ENCODE peak calls at places on chromosomes 16 and 17, in five cellular contexts. H is A549, Q is GM12878, N is K562, F is HepG2. G is an unnamed sample.

GRCh38 chr17:8894673-8895578 is 27.5 kb upstream of the PIK3R6 start:
- DNase-seq in F (peak; percentile 52), H (peak; percentile 78), N (peak; percentile 64), Q (peak; percentile 65), G (peak; percentile 79)

GRCh38 chr16:46691720-46692119 is 2.3 kb downstream of the ORC6 start:
- DNase-seq in H (no peak), N (no peak), Q (no peak), F (no peak), G (no peak)

GRCh38 chr17:46020998-46021397 is 21.9 kb downstream of the STH start:
- DNase-seq in F (no peak), H (no peak), Q (no peak), N (no peak), G (peak; percentile 40)

GRCh38 chr17:12955521-12955920 is 62.3 kb downstream of the ELAC2 start:
- DNase-seq in N (no peak), H (no peak), Q (no peak), F (no peak), G (no peak)

GRCh38 chr17:77153487-77153886 is 12.7 kb downstream of the SEC14L1 start:
- DNase-seq in H (no peak), N (no peak), Q (no peak), F (no peak), G (no peak)

GRCh38 chr17:17350491-17351355 is 47.5 kb downstream of the NT5M start:
- DNase-seq in Q (no peak), N (no peak), H (no peak), F (no peak), G (peak; percentile 79)

GRCh38 chr16:46830417-46830901 is 521 bp downstream of the C16orf87 start:
- DNase-seq in H (peak; percentile 16), F (no peak), N (no peak), Q (no peak), G (peak; percentile 44)

GRCh38 chr17:80287806-80288579 is 27.3 kb downstream of the RNF213 start:
- DNase-seq in N (no peak), F (no peak), Q (no peak), H (no peak), G (no peak)

GRCh38 chr16:53147500-53148065 is 92.8 kb downstream of the CHD9 start:
- DNase-seq in N (no peak), F (no peak), Q (no peak), H (no peak), G (no peak)

GRCh38 chr16:13176711-13177110 is 275.3 kb downstream of the SHISA9 start:
- DNase-seq in F (no peak), Q (no peak), H (no peak), N (no peak), G (no peak)

GRCh38 chr16:87570938-87571867 is 31.1 kb upstream of the JPH3 start:
- DNase-seq in F (peak; percentile 59), N (peak; percentile 61), H (peak; percentile 76), Q (no peak), G (peak; percentile 89)

GRCh38 chr16:25141648-25142047 is 30.1 kb downstream of the LCMT1 start:
- DNase-seq in Q (no peak), N (no peak), H (no peak), F (no peak), G (no peak)

GRCh38 chr17:45391918-45392317 is 40.8 kb downstream of the ARHGAP27 start:
- DNase-seq in F (no peak), H (no peak), N (no peak), Q (no peak), G (no peak)

GRCh38 chr16:56237451-56237930 is 46.2 kb downstream of the GNAO1 start:
- DNase-seq in Q (no peak), F (no peak), H (no peak), N (no peak), G (no peak)

GRCh38 chr17:39001703-39002637 is 34.8 kb upstream of the FBXO47 start:
- DNase-seq in H (peak; percentile 33), N (peak; percentile 62), Q (no peak), F (no peak), G (peak; percentile 46)

GRCh38 chr17:3944485-3945388 is 19.5 kb downstream of the ATP2A3 start:
- DNase-seq in H (peak; percentile 36), F (no peak), Q (no peak), N (peak; percentile 95), G (peak; percentile 93)

GRCh38 chr16:84768061-84768797 is 51.6 kb upstream of the CRISPLD2 start:
- DNase-seq in N (no peak), H (no peak), Q (no peak), F (no peak), G (no peak)

GRCh38 chr17:42894283-42895184 is 6.1 kb upstream of the G6PC1 start:
- DNase-seq in H (no peak), F (peak; percentile 79), N (no peak), Q (no peak), G (no peak)

GRCh38 chr17:35660902-35661301 is 70.5 kb upstream of the RASL10B start:
- DNase-seq in Q (no peak), N (no peak), H (no peak), F (no peak), G (no peak)

DNA sequence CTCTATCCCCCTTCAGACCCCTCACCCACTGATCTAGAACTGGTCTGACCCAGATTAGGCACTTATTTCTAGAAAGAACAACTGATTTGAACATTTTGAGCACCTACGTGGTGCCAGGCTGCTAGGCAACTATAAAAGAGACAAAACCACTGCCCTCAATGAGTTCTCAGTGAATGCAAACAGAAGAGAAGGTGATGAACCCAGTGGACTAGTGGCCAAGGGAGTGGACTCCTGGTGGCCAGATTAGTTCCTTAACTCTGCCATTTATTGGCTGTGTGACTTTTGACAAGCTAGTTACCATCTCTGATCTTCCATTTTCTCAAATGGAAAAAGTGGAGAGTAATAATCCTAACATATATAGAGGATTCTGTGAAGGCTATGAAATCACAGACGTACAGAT is 259.1 kb upstream of the SALL1 start:
- DNase-seq in H (no peak), Q (no peak), N (no peak), F (no peak), G (no peak)
- H3K4me1 ChIP-seq in H (peaks cover 23% of the 10 kb centered on the region), Q (no peaks in the 10 kb centered on the region), N (no peaks in the 10 kb centered on the region), F (peaks cover 11% of the 10 kb centered on the region), G (peaks cover 15% of the 10 kb centered on the region)

GRCh38 chr17:65864409-65864808 is 303.0 kb upstream of the AXIN2 start:
- DNase-seq in H (no peak), N (no peak), Q (no peak), F (no peak), G (peak; percentile 4)

GRCh38 chr17:65865715-65866425 is 304.4 kb upstream of the AXIN2 start:
- DNase-seq in F (no peak), Q (no peak), N (no peak), H (no peak), G (no peak)

GRCh38 chr17:65867014-65867413 is 305.6 kb upstream of the AXIN2 start:
- DNase-seq in F (no peak), N (no peak), Q (no peak), H (no peak), G (no peak)

GRCh38 chr17:65868881-65869280 is 307.4 kb upstream of the AXIN2 start:
- DNase-seq in F (no peak), N (no peak), Q (no peak), H (no peak), G (no peak)
- TF ChIP-seq JUNB in F (no peak), N (no peak), Q (no peak), H (no peak), G (no peak)

DNA sequence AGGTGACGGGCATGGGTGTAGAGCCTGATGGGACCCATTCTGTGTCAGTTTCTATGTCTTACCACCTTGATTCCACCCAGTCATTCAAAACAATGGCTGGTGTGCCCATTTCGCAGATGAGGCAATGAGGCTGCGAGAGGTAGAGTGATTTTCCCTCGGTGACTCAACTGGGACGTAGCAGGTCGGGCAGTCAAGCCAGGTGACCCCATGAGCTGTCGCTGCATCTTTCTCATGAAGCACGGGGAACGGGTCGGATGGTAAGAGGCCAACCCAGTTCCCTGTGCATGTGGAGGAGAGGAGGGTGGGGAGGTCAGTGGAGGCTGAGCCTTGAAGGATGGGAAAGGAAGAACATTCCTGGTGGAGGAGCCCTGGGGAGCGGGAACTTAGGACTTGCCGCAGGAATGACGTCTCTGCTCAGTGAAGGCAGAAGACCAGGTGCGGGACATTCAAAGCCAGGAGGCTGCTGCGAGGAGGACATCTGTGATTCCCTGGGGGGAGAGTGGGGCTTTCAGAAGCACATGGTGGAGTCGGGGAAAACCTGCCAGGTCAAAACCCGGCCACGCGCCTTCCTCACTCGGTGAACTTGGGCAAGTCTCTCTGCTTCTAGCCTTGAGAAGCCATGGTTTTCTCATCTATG is 1.1 kb downstream of the IL21R start:
- DNase-seq in H (no peak), Q (no peak), N (no peak), F (no peak), G (no peak)
- H3K4me1 ChIP-seq in H (peaks cover 1% of the 10 kb centered on the region), Q (peaks cover 57% of the 10 kb centered on the region), N (no peaks in the 10 kb centered on the region), F (peaks cover 26% of the 10 kb centered on the region), G (no peaks in the 10 kb centered on the region)

GRCh38 chr17:31093866-31094599 is 744 bp upstream of the NF1 start:
- DNase-seq in F (peak; percentile 63), Q (no peak), H (no peak), N (no peak), G (peak; percentile 21)
- TF ChIP-seq JUNB in F (no peak), Q (no peak), H (no peak), N (no peak), G (no peak)

G was measured in GM23338.